ENCODE peak calls at places on chromosomes 6 and 20, in eight cellular contexts. U is pancreas; X is fibroblast of lung; L is aorta; Z is esophagus muscularis mucosa; F is bronchial epithelial cell; B is CD8-positive, alpha-beta T cell; P is psoas muscle. K is an unnamed sample.

GRCh38 chr6:119626884-119627619 is 277.5 kb upstream of the MAN1A1 start:
- DNase-seq in X (peak; percentile 36), L (no peak), P (no peak), F (no peak), Z (no peak), U (no peak), B (no peak), K (no peak)

GRCh38 chr20:45010399-45010828 is 44.1 kb downstream of the STK4 start:
- DNase-seq in B (no peak), L (no peak), F (peak; percentile 70), U (no peak), Z (no peak), X (peak; percentile 88), P (no peak), K (peak; percentile 61)

GRCh38 chr20:35907017-35907685 is 47.2 kb downstream of the SCAND1 start:
- DNase-seq in F (no peak), L (no peak), U (no peak), B (no peak), X (no peak), P (peak; percentile 28), Z (no peak), K (no peak)

GRCh38 chr6:128336436-128337095 is 183.8 kb downstream of the PTPRK start:
- DNase-seq in F (peak; percentile 28), Z (no peak), X (no peak), U (no peak), L (no peak), P (no peak), B (no peak), K (no peak)

GRCh38 chr6:42292002-42292735 is 74.5 kb upstream of the MRPS10 start:
- DNase-seq in U (no peak), L (no peak), B (peak; percentile 47), Z (no peak), X (peak; percentile 66), P (no peak), F (peak; percentile 95), K (no peak)

GRCh38 chr6:157259443-157259842 is 63.9 kb downstream of the TMEM242 start:
- DNase-seq in Z (no peak), B (no peak), P (no peak), F (no peak), U (no peak), X (no peak), L (no peak), K (no peak)

GRCh38 chr6:1759877-1760276 is 150.2 kb downstream of the FOXC1 start:
- DNase-seq in U (no peak), L (no peak), B (no peak), Z (no peak), F (no peak), X (no peak), P (no peak), K (no peak)

GRCh38 chr6:105968955-105969333 is 117.2 kb upstream of the PRDM1 start:
- DNase-seq in B (no peak), P (no peak), L (no peak), X (no peak), Z (no peak), U (no peak), F (no peak), K (no peak)

GRCh38 chr20:1813101-1813529 is 82.1 kb upstream of the SIRPA start:
- DNase-seq in P (peak; percentile 74), B (no peak), F (peak; percentile 52), U (no peak), X (peak; percentile 94), Z (peak; percentile 92), L (peak; percentile 89), K (peak; percentile 90)

GRCh38 chr20:51360451-51361230 is 181.9 kb downstream of the NFATC2 start:
- DNase-seq in Z (no peak), U (no peak), L (peak; percentile 60), X (peak; percentile 100), P (no peak), F (peak; percentile 98), B (no peak), K (peak; percentile 96)

GRCh38 chr6:30882764-30883475 is 1.4 kb upstream of the DDR1 start:
- DNase-seq in Z (no peak), B (peak; percentile 52), F (peak; percentile 84), U (peak; percentile 93), L (no peak), X (no peak), P (no peak), K (no peak)

GRCh38 chr20:25049261-25050060 is 8.5 kb downstream of the ACSS1 start:
- DNase-seq in X (no peak), P (no peak), L (peak; percentile 45), B (no peak), U (no peak), F (no peak), Z (no peak), K (no peak)

GRCh38 chr6:44530209-44530909 is 142.9 kb downstream of the CDC5L start:
- DNase-seq in Z (peak; percentile 87), L (no peak), B (no peak), U (no peak), P (no peak), X (no peak), F (no peak), K (no peak)

GRCh38 chr6:11536795-11537194 is 754 bp upstream of the TMEM170B start:
- DNase-seq in X (no peak), B (no peak), F (no peak), Z (no peak), P (no peak), U (peak; percentile 43), L (peak; percentile 48), K (no peak)

DNA sequence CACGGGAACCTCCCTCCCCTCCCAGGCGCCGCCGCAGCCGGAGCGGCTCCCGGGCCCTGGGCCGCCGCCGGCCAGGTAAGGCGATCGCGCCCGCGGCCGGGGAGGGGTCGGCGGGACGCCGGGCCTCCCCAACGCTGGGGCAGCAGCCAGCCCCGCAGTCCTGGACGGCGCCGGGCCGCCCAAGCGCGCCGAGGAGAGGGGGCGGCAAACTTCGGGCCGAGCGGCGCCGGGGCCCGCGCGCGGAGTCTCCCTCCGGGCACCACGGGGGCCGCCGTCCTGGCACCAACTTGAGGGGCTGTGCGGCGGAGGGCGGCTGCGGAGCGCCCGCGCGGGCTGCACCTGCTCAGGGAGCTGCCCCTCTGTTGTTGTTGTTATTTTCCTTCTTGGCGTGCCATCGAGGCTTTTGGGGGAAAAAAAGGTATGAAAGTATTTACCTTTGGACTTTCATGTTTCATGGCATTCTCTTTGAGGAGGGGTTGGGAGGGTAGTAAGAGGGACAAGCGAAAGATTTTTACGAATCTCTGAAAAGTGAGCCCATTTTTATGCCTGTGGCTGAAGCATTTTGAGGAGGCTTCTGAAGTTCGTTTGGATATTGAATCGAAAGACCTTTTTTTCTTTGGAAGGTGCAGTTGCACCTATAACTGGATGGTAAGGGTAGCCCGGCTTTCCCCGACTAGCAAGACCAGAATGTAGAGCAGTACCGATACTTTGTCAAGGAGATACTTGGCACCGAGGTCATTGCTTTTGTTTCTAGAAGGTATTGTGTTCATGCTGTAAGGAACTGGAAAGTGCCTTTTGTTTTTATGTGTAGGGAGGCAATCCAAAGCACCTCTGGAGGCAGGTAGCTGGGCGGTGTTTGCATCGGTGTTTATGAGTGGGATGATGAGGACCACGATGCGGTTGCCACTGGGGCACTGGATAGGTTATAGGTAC is at the start of gene RNF182:
- DNase-seq in U (no peak), Z (no peak), B (peak; percentile 62), F (no peak), P (no peak), X (no peak), L (no peak), K (no peak)
- H3K27me3 ChIP-seq in U (peaks cover 15% of the 10 kb centered on the region), Z (no peaks in the 10 kb centered on the region), B (peaks cover 31% of the 10 kb centered on the region), F (peaks cover 30% of the 10 kb centered on the region), P (peaks cover 77% of the 10 kb centered on the region), X (peaks cover 5% of the 10 kb centered on the region), L (peaks cover 3% of the 10 kb centered on the region), K (no peaks in the 10 kb centered on the region)

GRCh38 chr6:35342258-35343091 is at the start of gene PPARD:
- DNase-seq in P (peak; percentile 99), L (peak; percentile 98), Z (peak; percentile 99), F (peak; percentile 89), X (peak; percentile 89), U (peak; percentile 99), B (peak; percentile 99), K (peak; percentile 87)
- H3K27me3 ChIP-seq in P (no peaks in the 10 kb centered on the region), L (no peaks in the 10 kb centered on the region), Z (no peaks in the 10 kb centered on the region), F (no peaks in the 10 kb centered on the region), X (no peaks in the 10 kb centered on the region), U (no peaks in the 10 kb centered on the region), B (no peaks in the 10 kb centered on the region), K (peaks cover 3% of the 10 kb centered on the region)

GRCh38 chr20:61629361-61630239 is 377.5 kb downstream of the CDH4 start:
- DNase-seq in F (no peak), X (no peak), U (no peak), Z (no peak), B (no peak), P (no peak), L (no peak), K (no peak)

GRCh38 chr20:61628901-61629300 is 376.8 kb downstream of the CDH4 start:
- DNase-seq in F (peak; percentile 7), L (no peak), Z (no peak), B (no peak), U (no peak), X (peak; percentile 25), P (no peak), K (no peak)

GRCh38 chr20:61627791-61628415 is 375.8 kb downstream of the CDH4 start:
- DNase-seq in F (no peak), U (no peak), P (no peak), X (no peak), L (no peak), B (no peak), Z (no peak), K (no peak)

GRCh38 chr20:61630240-61630650 is 378.2 kb downstream of the CDH4 start:
- DNase-seq in U (no peak), F (no peak), X (no peak), P (no peak), B (no peak), Z (no peak), L (no peak), K (no peak)

DNA sequence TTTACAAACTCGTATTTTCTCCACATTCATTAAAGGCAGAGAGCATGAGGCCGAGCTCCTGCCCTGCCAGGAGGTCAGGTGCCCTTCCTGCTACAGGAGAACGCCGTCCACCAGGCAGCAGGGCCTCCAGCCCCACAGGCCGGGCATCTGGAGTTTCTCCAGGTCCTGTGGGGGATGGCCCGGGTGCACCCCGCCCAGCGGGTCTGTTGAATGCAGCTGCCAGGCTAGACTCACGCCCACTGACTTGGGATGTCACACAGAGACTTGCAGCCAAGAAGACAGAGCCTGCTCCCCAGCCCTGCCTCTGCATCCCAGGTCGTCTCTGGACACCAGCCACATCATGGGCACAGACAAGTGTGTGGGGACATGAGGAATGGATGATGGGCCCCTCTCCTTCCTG is 376.4 kb downstream of the CDH4 start:
- DNase-seq in Z (no peak), P (no peak), F (no peak), B (no peak), X (no peak), U (no peak), L (no peak), K (no peak)
- H3K27me3 ChIP-seq in Z (no peaks in the 10 kb centered on the region), P (peaks cover 24% of the 10 kb centered on the region), F (no peaks in the 10 kb centered on the region), B (no peaks in the 10 kb centered on the region), X (no peaks in the 10 kb centered on the region), U (no peaks in the 10 kb centered on the region), L (no peaks in the 10 kb centered on the region), K (no peaks in the 10 kb centered on the region)

GRCh38 chr20:26207237-26207966 is 510.7 kb upstream of the ZNF337 start:
- DNase-seq in Z (no peak), X (no peak), B (no peak), F (no peak), U (no peak), L (no peak), P (no peak), K (no peak)
- H3K27me3 ChIP-seq in Z (no peaks in the 10 kb centered on the region), X (peaks cover 16% of the 10 kb centered on the region), B (no peaks in the 10 kb centered on the region), F (peaks cover 17% of the 10 kb centered on the region), U (peaks cover 11% of the 10 kb centered on the region), L (no peaks in the 10 kb centered on the region), P (peaks cover 39% of the 10 kb centered on the region), K (peaks cover 20% of the 10 kb centered on the region)

K was measured in AG04450.